ENCODE peak calls at places on chromosome 10, in ten cellular contexts. X, V, J, I, P, L, R, G, U and S are unnamed samples.

GRCh38 chr10:131859341-131860020 is 41.3 kb upstream of the PPP2R2D start:
- DNase-seq in I (no peak), X (no peak), L (no peak), J (no peak), R (no peak), V (no peak), P (no peak), G (no peak), U (no peak), S (no peak)

GRCh38 chr10:102757323-102757722 is 13.6 kb downstream of the WBP1L start:
- DNase-seq in P (no peak), J (no peak), G (no peak), X (no peak), R (no peak), V (no peak), I (no peak), U (no peak), L (no peak), S (no peak)

GRCh38 chr10:58514102-58514472 is 1.4 kb downstream of the BICC1 start:
- DNase-seq in P (no peak), R (no peak), J (no peak), I (no peak), L (no peak), U (no peak), X (no peak), V (no peak), G (no peak), S (no peak)

GRCh38 chr10:21298686-21299085 is 226.8 kb downstream of the SKIDA1 start:
- DNase-seq in P (no peak), G (no peak), I (no peak), L (no peak), J (no peak), R (no peak), X (no peak), U (no peak), V (no peak), S (no peak)

GRCh38 chr10:35838080-35838479 is 196.0 kb upstream of the FZD8 start:
- DNase-seq in J (no peak), L (no peak), V (no peak), I (no peak), R (no peak), G (no peak), P (no peak), X (no peak), U (no peak), S (no peak)

GRCh38 chr10:102752934-102753664 is 9.4 kb downstream of the WBP1L start:
- DNase-seq in V (no peak), X (no peak), P (peak), I (no peak), J (peak), R (no peak), U (no peak), L (no peak), G (no peak), S (no peak)

GRCh38 chr10:7787150-7787856 is 490 bp downstream of the KIN start:
- DNase-seq in G (no peak), I (no peak), X (no peak), J (no peak), L (no peak), P (no peak), V (no peak), R (no peak), U (no peak), S (no peak)

GRCh38 chr10:132293416-132294195 is 14.1 kb downstream of the STK32C start:
- DNase-seq in P (peak), J (peak), G (no peak), U (no peak), R (no peak), I (no peak), L (no peak), X (no peak), V (no peak), S (no peak)

GRCh38 chr10:79502561-79503309 is 9.6 kb upstream of the EIF5AL1 start:
- DNase-seq in L (no peak), I (no peak), P (peak), G (no peak), V (no peak), X (no peak), R (no peak), U (no peak), J (peak), S (no peak)

GRCh38 chr10:111076682-111077661 is at the start of gene ADRA2A:
- DNase-seq in U (no peak), R (no peak), V (peak), X (peak), L (peak), P (peak), I (peak), J (peak), G (no peak), S (peak)

GRCh38 chr10:21030096-21030495 is 133.0 kb upstream of the NEBL start:
- DNase-seq in V (no peak), R (no peak), J (no peak), P (no peak), G (peak), L (no peak), U (no peak), I (no peak), X (no peak), S (no peak)

GRCh38 chr10:77482072-77482471 is 155.5 kb downstream of the KCNMA1 start:
- DNase-seq in I (no peak), G (no peak), L (no peak), X (no peak), R (no peak), U (no peak), J (no peak), V (no peak), P (no peak), S (no peak)

GRCh38 chr10:97062058-97062457 is 123.7 kb downstream of the SLIT1 start:
- DNase-seq in I (no peak), J (no peak), P (no peak), X (no peak), L (no peak), V (no peak), U (no peak), R (no peak), G (no peak), S (no peak)

GRCh38 chr10:60849217-60849616 is 70.9 kb downstream of the CDK1 start:
- DNase-seq in I (no peak), J (no peak), L (no peak), G (no peak), P (no peak), U (no peak), R (no peak), X (no peak), V (no peak), S (no peak)

GRCh38 chr10:52952391-52953079 is 180.0 kb upstream of the MBL2 start:
- DNase-seq in P (peak), R (no peak), J (no peak), X (no peak), L (no peak), I (no peak), G (no peak), V (no peak), U (no peak), S (no peak)

GRCh38 chr10:70967591-70968588 is 79.5 kb upstream of the PCBD1 start:
- DNase-seq in X (no peak), R (no peak), J (no peak), V (no peak), U (no peak), P (peak), I (no peak), G (no peak), L (no peak), S (no peak)

GRCh38 chr10:58326967-58327381 is 7.8 kb upstream of the UBE2D1 start:
- DNase-seq in V (no peak), I (no peak), P (peak), U (no peak), G (no peak), L (no peak), J (no peak), R (no peak), X (no peak), S (no peak)

GRCh38 chr10:112835933-112836564 is 114.0 kb upstream of the TCF7L2 start:
- DNase-seq in X (no peak), U (no peak), G (no peak), V (no peak), I (no peak), R (no peak), L (no peak), J (no peak), P (no peak), S (no peak)

GRCh38 chr10:12045610-12046009 is 3.0 kb upstream of the UPF2 start:
- DNase-seq in G (no peak), I (no peak), R (no peak), X (no peak), J (no peak), U (no peak), L (no peak), P (no peak), V (no peak), S (no peak)

GRCh38 chr10:99620713-99621453 is 644 bp upstream of the SLC25A28 start:
- DNase-seq in I (peak), J (peak), L (peak), G (peak), V (peak), P (peak), X (peak), R (peak), U (peak), S (peak)

GRCh38 chr10:11683529-11684320 is 58.5 kb upstream of the ECHDC3 start:
- DNase-seq in V (no peak), U (no peak), P (no peak), X (no peak), L (no peak), J (no peak), I (no peak), R (no peak), G (no peak), S (no peak)

GRCh38 chr10:42984761-42985325 is 92.0 kb upstream of the RET start:
- DNase-seq in U (no peak), L (no peak), P (no peak), V (no peak), X (no peak), I (no peak), G (no peak), R (no peak), J (no peak), S (no peak)

GRCh38 chr10:22251751-22252285 is 34.0 kb upstream of the EBLN1 start:
- DNase-seq in X (peak), G (peak), I (peak), J (peak), L (peak), V (peak), R (peak), P (peak), U (peak), S (no peak)

GRCh38 chr10:44462338-44462914 is 77.5 kb upstream of the CXCL12 start:
- DNase-seq in G (no peak), I (no peak), X (no peak), U (no peak), V (no peak), L (no peak), R (no peak), J (no peak), P (no peak), S (no peak)

GRCh38 chr10:23459323-23459939 is 20.6 kb downstream of the OTUD1 start:
- DNase-seq in P (no peak), U (no peak), L (no peak), X (no peak), V (no peak), I (no peak), J (no peak), R (no peak), G (no peak), S (no peak)

GRCh38 chr10:88460601-88461000 is 122.5 kb downstream of the RNLS start:
- DNase-seq in G (no peak), J (no peak), I (no peak), U (no peak), P (no peak), X (no peak), V (no peak), R (no peak), L (no peak), S (no peak)